ENCODE peak calls at places on chromosomes 16 and 17, in eight cellular contexts. One of them, this sample, is unnamed.

GRCh38 chr16:19809121-19809635 is 75.5 kb downstream of the GPRC5B start:
- DNase-seq in RWPE1: no peak
- DNase-seq in HS-27A: no peak
- DNase-seq in HFFc6: no peak
- DNase-seq in A172: peak; percentile 76
- DNase-seq in cardiac fibroblast: no peak
- DNase-seq in SW480: no peak
- DNase-seq in thoracic aorta: no peak
- DNase-seq in this sample: peak; percentile 84

GRCh38 chr17:57866319-57866718 is 16.5 kb upstream of the MRPS23 start:
- DNase-seq in RWPE1: no peak
- DNase-seq in HS-27A: no peak
- DNase-seq in HFFc6: no peak
- DNase-seq in A172: no peak
- DNase-seq in cardiac fibroblast: no peak
- DNase-seq in SW480: no peak
- DNase-seq in thoracic aorta: no peak
- DNase-seq in this sample: no peak

GRCh38 chr16:12238598-12238997 is 262.1 kb downstream of the SNX29 start:
- DNase-seq in RWPE1: no peak
- DNase-seq in HS-27A: no peak
- DNase-seq in HFFc6: no peak
- DNase-seq in A172: no peak
- DNase-seq in cardiac fibroblast: no peak
- DNase-seq in SW480: no peak
- DNase-seq in thoracic aorta: no peak
- DNase-seq in this sample: no peak

GRCh38 chr16:53094013-53094630 is 39.3 kb downstream of the CHD9 start:
- DNase-seq in RWPE1: no peak
- DNase-seq in HS-27A: no peak
- DNase-seq in HFFc6: no peak
- DNase-seq in A172: peak; percentile 93
- DNase-seq in cardiac fibroblast: no peak
- DNase-seq in SW480: peak; percentile 36
- DNase-seq in thoracic aorta: no peak
- DNase-seq in this sample: peak; percentile 72

GRCh38 chr17:80473701-80474100 is 2.7 kb downstream of the NPTX1 start:
- DNase-seq in RWPE1: no peak
- DNase-seq in HS-27A: no peak
- DNase-seq in HFFc6: no peak
- DNase-seq in A172: no peak
- DNase-seq in cardiac fibroblast: no peak
- DNase-seq in SW480: no peak
- DNase-seq in thoracic aorta: no peak
- DNase-seq in this sample: no peak

GRCh38 chr17:39244600-39245570 is 19.1 kb upstream of the STAC2 start:
- DNase-seq in RWPE1: peak; percentile 81
- DNase-seq in HS-27A: no peak
- DNase-seq in HFFc6: peak; percentile 55
- DNase-seq in A172: peak; percentile 84
- DNase-seq in cardiac fibroblast: peak; percentile 86
- DNase-seq in SW480: peak; percentile 76
- DNase-seq in thoracic aorta: no peak
- DNase-seq in this sample: peak; percentile 100

GRCh38 chr16:2508722-2509400 is 4.9 kb upstream of the ATP6V0C start:
- DNase-seq in RWPE1: no peak
- DNase-seq in HS-27A: no peak
- DNase-seq in HFFc6: no peak
- DNase-seq in A172: no peak
- DNase-seq in cardiac fibroblast: no peak
- DNase-seq in SW480: no peak
- DNase-seq in thoracic aorta: no peak
- DNase-seq in this sample: no peak

GRCh38 chr16:52254753-52255152 is 292.2 kb downstream of the TOX3 start:
- DNase-seq in RWPE1: peak; percentile 69
- DNase-seq in HS-27A: no peak
- DNase-seq in HFFc6: no peak
- DNase-seq in A172: no peak
- DNase-seq in cardiac fibroblast: peak; percentile 0
- DNase-seq in SW480: no peak
- DNase-seq in thoracic aorta: no peak
- DNase-seq in this sample: no peak

GRCh38 chr17:71412803-71413202 is 708.0 kb upstream of the SOX9 start:
- DNase-seq in RWPE1: peak; percentile 90
- DNase-seq in HS-27A: peak; percentile 73
- DNase-seq in HFFc6: peak; percentile 95
- DNase-seq in A172: peak; percentile 97
- DNase-seq in cardiac fibroblast: peak; percentile 84
- DNase-seq in SW480: peak; percentile 39
- DNase-seq in thoracic aorta: no peak
- DNase-seq in this sample: peak; percentile 55

GRCh38 chr16:2048116-2048543 is 345 bp downstream of the TSC2 start:
- DNase-seq in RWPE1: no peak
- DNase-seq in HS-27A: no peak
- DNase-seq in HFFc6: no peak
- DNase-seq in A172: no peak
- DNase-seq in cardiac fibroblast: no peak
- DNase-seq in SW480: no peak
- DNase-seq in thoracic aorta: no peak
- DNase-seq in this sample: no peak